ENCODE peak calls at places on chromosomes 11 and 22, in six cellular contexts. Y, Q, C, R, H and F are unnamed samples.
A peak's percentile ranks its signal among the peaks of the same experiment; 100 is the strongest.

GRCh38 chr11:2300936-2301630 is 635 bp downstream of the C11orf21 start:
- DNase-seq in Y (peak; percentile 78), Q (peak; percentile 88), C (no peak), R (no peak), H (peak; percentile 76), F (peak; percentile 47)

GRCh38 chr11:73350908-73351636 is 25.1 kb upstream of the RELT start:
- DNase-seq in Y (peak; percentile 83), Q (peak; percentile 82), C (peak; percentile 52), R (peak; percentile 85), H (no peak), F (peak; percentile 75)

GRCh38 chr11:45097721-45098493 is 48.5 kb upstream of the PRDM11 start:
- DNase-seq in Y (peak; percentile 80), Q (no peak), C (peak; percentile 72), R (peak; percentile 72), H (peak; percentile 90), F (no peak)

GRCh38 chr22:20089977-20090729 is 10.1 kb downstream of the DGCR8 start:
- DNase-seq in Y (no peak), Q (peak; percentile 48), C (no peak), R (peak; percentile 66), H (no peak), F (peak; percentile 11)

GRCh38 chr11:95095858-95096587 is 6.4 kb downstream of the ENDOD1 start:
- DNase-seq in Y (peak; percentile 38), Q (no peak), C (no peak), R (peak; percentile 63), H (no peak), F (no peak)

GRCh38 chr11:126809514-126810289 is 190.9 kb downstream of the KIRREL3 start:
- DNase-seq in Y (no peak), Q (no peak), C (no peak), R (no peak), H (no peak), F (no peak)

GRCh38 chr11:28675183-28675582 is 567.0 kb downstream of the METTL15 start:
- DNase-seq in Y (no peak), Q (no peak), C (no peak), R (peak; percentile 22), H (no peak), F (no peak)

GRCh38 chr22:38035530-38035885 is 21.7 kb upstream of the PICK1 start:
- DNase-seq in Y (peak; percentile 33), Q (peak; percentile 59), C (no peak), R (no peak), H (no peak), F (no peak)

GRCh38 chr11:95108159-95108611 is 18.5 kb downstream of the ENDOD1 start:
- DNase-seq in Y (no peak), Q (no peak), C (peak; percentile 14), R (peak; percentile 82), H (no peak), F (no peak)

GRCh38 chr11:34407121-34407813 is 31.5 kb upstream of the CAT start:
- DNase-seq in Y (no peak), Q (no peak), C (no peak), R (no peak), H (no peak), F (no peak)

GRCh38 chr11:57427692-57428082 is 766 bp upstream of the SLC43A3 start:
- DNase-seq in Y (no peak), Q (peak; percentile 60), C (no peak), R (peak; percentile 98), H (no peak), F (no peak)

GRCh38 chr22:45552580-45553332 is 50.1 kb downstream of the FBLN1 start:
- DNase-seq in Y (peak; percentile 90), Q (no peak), C (peak; percentile 17), R (peak; percentile 97), H (peak; percentile 89), F (no peak)

GRCh38 chr11:56543739-56544138 is 682 bp upstream of the OR5M11 start:
- DNase-seq in Y (no peak), Q (no peak), C (no peak), R (no peak), H (no peak), F (no peak)

GRCh38 chr11:72005347-72006260 is 6.9 kb downstream of the IL18BP start:
- DNase-seq in Y (no peak), Q (no peak), C (no peak), R (no peak), H (no peak), F (peak; percentile 26)

GRCh38 chr11:70603064-70603755 is 204.9 kb downstream of the CTTN start:
- DNase-seq in Y (peak; percentile 59), Q (no peak), C (no peak), R (no peak), H (no peak), F (no peak)

GRCh38 chr22:48938741-48939140 is 888.9 kb downstream of the BRD1 start:
- DNase-seq in Y (no peak), Q (no peak), C (no peak), R (no peak), H (peak; percentile 73), F (no peak)

GRCh38 chr11:35711173-35711910 is 48.8 kb downstream of the TRIM44 start:
- DNase-seq in Y (no peak), Q (no peak), C (no peak), R (peak; percentile 11), H (no peak), F (no peak)

GRCh38 chr11:83571301-83571700 is 285.1 kb upstream of the CCDC90B start:
- DNase-seq in Y (no peak), Q (no peak), C (no peak), R (peak; percentile 77), H (no peak), F (no peak)

GRCh38 chr22:42280836-42281235 is 10.4 kb upstream of the TCF20 start:
- DNase-seq in Y (no peak), Q (no peak), C (no peak), R (no peak), H (no peak), F (no peak)
- TF ChIP-seq CTCF in Y (no peak), Q (no peak), C (no peak), R (no peak), H (no peak), F (no peak)

GRCh38 chr11:3796796-3797328 is 492 bp downstream of the NUP98 start:
- DNase-seq in Y (no peak), Q (no peak), C (peak; percentile 65), R (peak; percentile 30), H (no peak), F (no peak)
- TF ChIP-seq CTCF in Y (no peak), Q (no peak), C (no peak), R (no peak), H (no peak), F (no peak)

DNA sequence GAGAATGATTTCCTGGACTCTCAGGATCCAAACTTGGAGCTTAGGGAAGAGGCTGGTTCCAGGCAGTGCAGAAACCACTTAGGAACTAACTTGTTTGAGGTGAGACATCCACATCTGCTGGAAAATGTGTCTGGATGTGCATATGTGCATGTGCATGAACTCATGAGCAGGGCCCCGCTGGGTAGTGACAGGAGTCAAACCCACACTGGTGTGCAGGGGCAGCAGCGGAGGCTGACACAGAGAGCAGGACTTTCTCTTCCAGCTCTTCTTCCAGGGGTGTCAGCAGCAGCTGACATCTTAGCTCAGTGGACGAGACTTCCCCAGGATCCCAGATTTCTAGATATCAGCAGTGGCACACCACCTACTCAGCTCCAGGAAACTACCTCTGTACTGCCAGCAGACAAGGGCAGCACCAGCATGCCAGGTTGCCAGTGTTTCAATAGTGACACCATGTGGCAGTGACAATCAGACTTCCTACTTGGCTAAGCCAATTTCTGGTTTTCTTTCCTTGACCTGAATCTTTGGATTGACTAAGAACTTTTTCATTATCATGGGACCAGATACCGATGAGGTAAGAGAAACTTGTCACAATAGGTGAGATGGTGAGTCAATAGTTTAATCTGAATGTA is 227.5 kb upstream of the ZC3H12C start:
- DNase-seq in Y (peak; percentile 14), Q (no peak), C (no peak), R (no peak), H (no peak), F (no peak)
- TF ChIP-seq CTCF in Y (no peak), Q (no peak), C (no peak), R (no peak), H (peak; percentile 57), F (no peak)

DNA sequence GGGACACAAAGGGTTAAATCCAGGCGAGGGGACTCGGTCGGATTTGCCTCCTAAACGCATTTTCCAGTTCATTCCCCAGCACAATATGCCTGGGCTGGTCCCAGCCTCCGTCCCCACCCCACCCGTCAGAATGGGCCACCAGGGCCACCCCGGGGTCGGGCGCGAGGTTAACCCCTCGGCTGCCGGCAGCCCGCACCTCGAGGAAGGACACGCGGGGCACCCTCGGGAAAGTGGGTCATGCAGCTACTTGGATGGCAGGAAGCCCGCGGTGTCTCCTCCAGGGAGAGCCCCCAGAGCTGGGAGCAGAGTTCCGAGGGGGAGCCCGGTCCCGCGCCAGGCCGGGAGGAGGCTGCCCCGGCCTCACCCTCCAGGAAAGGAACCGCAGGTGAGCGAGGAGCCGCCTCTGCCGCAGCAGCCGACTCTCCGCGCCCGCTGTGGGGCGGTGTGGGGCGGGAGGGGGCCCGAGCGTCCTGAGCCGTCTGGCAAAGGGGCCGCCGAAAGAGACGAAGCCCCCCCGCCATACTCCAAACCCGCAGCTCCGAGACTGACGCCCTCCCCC is 1.4 kb downstream of the NECTIN1 start:
- DNase-seq in Y (peak; percentile 42), Q (peak; percentile 90), C (peak; percentile 37), R (no peak), H (no peak), F (no peak)
- TF ChIP-seq CTCF in Y (peak; percentile 24), Q (no peak), C (peak; percentile 20), R (no peak), H (peak; percentile 30), F (peak; percentile 13)

GRCh38 chr11:118621071-118621815 is 13.8 kb downstream of the PHLDB1 start:
- DNase-seq in Y (peak; percentile 61), Q (peak; percentile 93), C (peak; percentile 65), R (peak; percentile 79), H (peak; percentile 95), F (no peak)

GRCh38 chr11:118619444-118620205 is 12.2 kb downstream of the PHLDB1 start:
- DNase-seq in Y (peak; percentile 63), Q (peak; percentile 24), C (no peak), R (peak; percentile 96), H (no peak), F (no peak)

GRCh38 chr11:118621898-118622375 is 14.5 kb downstream of the PHLDB1 start:
- DNase-seq in Y (no peak), Q (no peak), C (no peak), R (no peak), H (no peak), F (no peak)

GRCh38 chr11:118618991-118619375 is 11.6 kb downstream of the PHLDB1 start:
- DNase-seq in Y (no peak), Q (no peak), C (no peak), R (peak; percentile 87), H (no peak), F (no peak)

GRCh38 chr11:118620529-118621070 is 13.2 kb downstream of the PHLDB1 start:
- DNase-seq in Y (no peak), Q (no peak), C (no peak), R (no peak), H (no peak), F (no peak)
- TF ChIP-seq CTCF in Y (no peak), Q (no peak), C (no peak), R (no peak), H (no peak), F (no peak)